ENCODE peak calls at places on chromosomes 1 and 21, in seven cellular contexts. H is astrocyte of the spinal cord; B is LoVo; Z is RPMI7951; Y is stimulated activated CD4-positive, alpha-beta T cell treated with anti-CD3 and anti-CD28 coated beads, Interleukin-15, amount 100 ng/mL, for 24 hours; C is stimulated activated CD8-positive, alpha-beta memory T cell treated with anti-CD3 and anti-CD28 coated beads, Interleukin-15, amount 100 ng/mL, for 4 hours; D is small intestine. P is an unnamed sample.

GRCh38 chr1:17013598-17014320 is 2.0 kb upstream of the ATP13A2 start:
- DNase-seq in H (no peak), B (no peak), Z (peak), Y (no peak), C (no peak), D (no peak), P (no peak)

GRCh38 chr1:149903836-149904491 is 4.6 kb downstream of the BOLA1 start:
- DNase-seq in H (no peak), B (no peak), Z (no peak), Y (no peak), C (no peak), D (no peak), P (no peak)

GRCh38 chr1:197733324-197733723 is 42.0 kb downstream of the DENND1B start:
- DNase-seq in H (no peak), B (no peak), Z (no peak), Y (no peak), C (no peak), D (no peak), P (no peak)

GRCh38 chr1:163796394-163796821 is 474.7 kb downstream of the NUF2 start:
- DNase-seq in H (peak), B (peak), Z (no peak), Y (no peak), C (no peak), D (no peak), P (no peak)

GRCh38 chr21:33686386-33686785 is 44.1 kb downstream of the ITSN1 start:
- DNase-seq in H (no peak), B (no peak), Z (no peak), Y (no peak), C (no peak), D (no peak), P (no peak)

GRCh38 chr21:38903578-38904193 is 98.0 kb downstream of the ETS2 start:
- DNase-seq in H (no peak), B (no peak), Z (no peak), Y (no peak), C (no peak), D (no peak), P (no peak)

GRCh38 chr1:234900601-234901000 is 228.0 kb downstream of the TOMM20 start:
- DNase-seq in H (no peak), B (no peak), Z (no peak), Y (no peak), C (no peak), D (no peak), P (peak)

GRCh38 chr21:45640888-45641479 is 2.5 kb upstream of the PCBP3 start:
- DNase-seq in H (peak), B (no peak), Z (peak), Y (peak), C (no peak), D (no peak), P (no peak)

GRCh38 chr1:205554016-205554811 is 49.7 kb downstream of the CDK18 start:
- DNase-seq in H (no peak), B (no peak), Z (no peak), Y (no peak), C (no peak), D (no peak), P (no peak)

GRCh38 chr21:24302400-24302799 is 1304.9 kb downstream of the MRPL39 start:
- DNase-seq in H (no peak), B (no peak), Z (no peak), Y (no peak), C (no peak), D (no peak), P (no peak)

P was measured in thyroid gland.